ENCODE peak calls at places on chromosomes 12 and 14, in nine cellular contexts. A is ascending aorta, S is ovary, F is heart right ventricle, D is bronchial epithelial cell, X is A549, B is IMR-90, U is cardiac muscle cell, E is psoas muscle. G is an unnamed sample.

GRCh38 chr12:13093191-13093849 is 10.1 kb downstream of the GSG1 start:
- DNase-seq in A (no peak), S (no peak), F (no peak), D (no peak), X (no peak), B (peak), U (no peak), E (no peak), G (no peak)

GRCh38 chr14:62168564-62169155 is 406.4 kb downstream of the SNAPC1 start:
- DNase-seq in A (no peak), S (no peak), F (no peak), D (no peak), X (no peak), B (no peak), U (no peak), E (no peak), G (peak)

GRCh38 chr14:57845802-57846531 is 19.9 kb downstream of the SLC35F4 start:
- DNase-seq in A (no peak), S (no peak), F (peak), D (no peak), X (no peak), B (no peak), U (no peak), E (no peak), G (peak)

GRCh38 chr12:96210376-96211055 is 16.3 kb downstream of the ELK3 start:
- DNase-seq in A (peak), S (no peak), F (no peak), D (no peak), X (no peak), B (no peak), U (no peak), E (no peak), G (peak)

GRCh38 chr12:100077367-100077766 is 65.3 kb downstream of the BLTP3B start:
- DNase-seq in A (no peak), S (no peak), F (no peak), D (no peak), X (peak), B (no peak), U (no peak), E (no peak), G (peak)

GRCh38 chr14:39617537-39617936 is 185.3 kb upstream of the FBXO33 start:
- DNase-seq in A (no peak), S (no peak), F (no peak), D (no peak), X (no peak), B (no peak), U (no peak), E (no peak), G (no peak)

GRCh38 chr12:88419794-88420193 is 160.5 kb downstream of the KITLG start:
- DNase-seq in A (no peak), S (no peak), F (no peak), D (no peak), X (no peak), B (peak), U (no peak), E (no peak), G (peak)

GRCh38 chr14:90538716-90539495 is 142.1 kb downstream of the CALM1 start:
- DNase-seq in A (no peak), S (no peak), F (no peak), D (no peak), X (no peak), B (no peak), U (no peak), E (no peak), G (no peak)

GRCh38 chr12:116247377-116247776 is 30.1 kb downstream of the MED13L start:
- DNase-seq in A (no peak), S (no peak), F (no peak), D (no peak), X (no peak), B (peak), U (peak), E (no peak), G (peak)

GRCh38 chr12:9118161-9118560 is 2.4 kb upstream of the A2M start:
- DNase-seq in A (peak), S (no peak), F (no peak), D (peak), X (no peak), B (no peak), U (no peak), E (no peak), G (no peak)

GRCh38 chr12:78004451-78005093 is 173.9 kb downstream of the NAV3 start:
- DNase-seq in A (no peak), S (no peak), F (no peak), D (no peak), X (no peak), B (no peak), U (no peak), E (no peak), G (no peak)

GRCh38 chr14:105294142-105294597 is 6.6 kb downstream of the BRF1 start:
- DNase-seq in A (no peak), S (no peak), F (peak), D (no peak), X (no peak), B (peak), U (no peak), E (peak), G (peak)

GRCh38 chr12:53451661-53452158 is at the start of gene PCBP2:
- DNase-seq in A (peak), S (peak), F (peak), D (peak), X (peak), B (peak), U (peak), E (peak), G (peak)

GRCh38 chr12:63967781-63968180 is 123.3 kb downstream of the SRGAP1 start:
- DNase-seq in A (no peak), S (no peak), F (no peak), D (peak), X (no peak), B (peak), U (no peak), E (no peak), G (no peak)

GRCh38 chr12:12432373-12432772 is 75.5 kb downstream of the BORCS5 start:
- DNase-seq in A (no peak), S (no peak), F (no peak), D (peak), X (peak), B (peak), U (no peak), E (no peak), G (peak)

GRCh38 chr12:49959570-49960473 is 1.9 kb upstream of the AQP5 start:
- DNase-seq in A (no peak), S (no peak), F (no peak), D (peak), X (peak), B (no peak), U (peak), E (no peak), G (no peak)

GRCh38 chr14:56608682-56609081 is 29.1 kb downstream of the TMEM260 start:
- DNase-seq in A (no peak), S (no peak), F (no peak), D (peak), X (peak), B (peak), U (no peak), E (no peak), G (no peak)

GRCh38 chr12:4379410-4379809 is at the start of gene FGF23:
- DNase-seq in A (no peak), S (no peak), F (peak), D (no peak), X (no peak), B (peak), U (peak), E (no peak), G (peak)

GRCh38 chr12:107593713-107594381 is 91.8 kb upstream of the PWP1 start:
- DNase-seq in A (no peak), S (no peak), F (no peak), D (no peak), X (peak), B (no peak), U (no peak), E (no peak), G (no peak)

GRCh38 chr12:90514325-90514724 is 440.7 kb downstream of the CCER1 start:
- DNase-seq in A (no peak), S (no peak), F (peak), D (no peak), X (no peak), B (peak), U (no peak), E (no peak), G (peak)

GRCh38 chr12:123667771-123668170 is 3.1 kb upstream of the TCTN2 start:
- DNase-seq in A (no peak), S (no peak), F (no peak), D (peak), X (no peak), B (no peak), U (no peak), E (no peak), G (no peak)

GRCh38 chr12:18564306-18564705 is 173.5 kb downstream of the PLCZ1 start:
- DNase-seq in A (no peak), S (no peak), F (no peak), D (no peak), X (no peak), B (no peak), U (no peak), E (no peak), G (no peak)

GRCh38 chr12:77685112-77685511 is 145.6 kb upstream of the NAV3 start:
- DNase-seq in A (peak), S (peak), F (peak), D (peak), X (peak), B (peak), U (peak), E (peak), G (peak)

GRCh38 chr14:36944307-36945010 is 227.9 kb downstream of the SLC25A21 start:
- DNase-seq in A (no peak), S (no peak), F (no peak), D (peak), X (peak), B (peak), U (no peak), E (no peak), G (peak)

GRCh38 chr12:71972441-71973074 is 33.9 kb downstream of the TPH2 start:
- DNase-seq in A (no peak), S (no peak), F (no peak), D (no peak), X (no peak), B (no peak), U (no peak), E (no peak), G (no peak)

GRCh38 chr14:77276959-77277358 is 6.0 kb upstream of the NGB start:
- DNase-seq in A (no peak), S (no peak), F (no peak), D (no peak), X (no peak), B (no peak), U (no peak), E (no peak), G (no peak)
- TF ChIP-seq CTCF in A (no peak), S (no peak), F (no peak), D (no peak), X (no peak), B (no peak), U (no peak), E (no peak), G (no peak)

GRCh38 chr12:2052861-2053674 is at the start of gene CACNA1C:
- DNase-seq in A (peak), S (peak), F (peak), D (no peak), X (peak), B (peak), U (peak), E (peak), G (peak)

GRCh38 chr12:2054091-2055018 is 1.6 kb downstream of the CACNA1C start:
- DNase-seq in A (no peak), S (no peak), F (no peak), D (no peak), X (no peak), B (no peak), U (peak), E (no peak), G (no peak)

GRCh38 chr12:2049604-2050540 is 2.9 kb upstream of the CACNA1C start:
- DNase-seq in A (no peak), S (no peak), F (no peak), D (no peak), X (no peak), B (peak), U (no peak), E (no peak), G (no peak)

GRCh38 chr12:2053675-2054070 is 886 bp downstream of the CACNA1C start:
- DNase-seq in A (peak), S (peak), F (peak), D (no peak), X (no peak), B (no peak), U (peak), E (peak), G (peak)

DNA sequence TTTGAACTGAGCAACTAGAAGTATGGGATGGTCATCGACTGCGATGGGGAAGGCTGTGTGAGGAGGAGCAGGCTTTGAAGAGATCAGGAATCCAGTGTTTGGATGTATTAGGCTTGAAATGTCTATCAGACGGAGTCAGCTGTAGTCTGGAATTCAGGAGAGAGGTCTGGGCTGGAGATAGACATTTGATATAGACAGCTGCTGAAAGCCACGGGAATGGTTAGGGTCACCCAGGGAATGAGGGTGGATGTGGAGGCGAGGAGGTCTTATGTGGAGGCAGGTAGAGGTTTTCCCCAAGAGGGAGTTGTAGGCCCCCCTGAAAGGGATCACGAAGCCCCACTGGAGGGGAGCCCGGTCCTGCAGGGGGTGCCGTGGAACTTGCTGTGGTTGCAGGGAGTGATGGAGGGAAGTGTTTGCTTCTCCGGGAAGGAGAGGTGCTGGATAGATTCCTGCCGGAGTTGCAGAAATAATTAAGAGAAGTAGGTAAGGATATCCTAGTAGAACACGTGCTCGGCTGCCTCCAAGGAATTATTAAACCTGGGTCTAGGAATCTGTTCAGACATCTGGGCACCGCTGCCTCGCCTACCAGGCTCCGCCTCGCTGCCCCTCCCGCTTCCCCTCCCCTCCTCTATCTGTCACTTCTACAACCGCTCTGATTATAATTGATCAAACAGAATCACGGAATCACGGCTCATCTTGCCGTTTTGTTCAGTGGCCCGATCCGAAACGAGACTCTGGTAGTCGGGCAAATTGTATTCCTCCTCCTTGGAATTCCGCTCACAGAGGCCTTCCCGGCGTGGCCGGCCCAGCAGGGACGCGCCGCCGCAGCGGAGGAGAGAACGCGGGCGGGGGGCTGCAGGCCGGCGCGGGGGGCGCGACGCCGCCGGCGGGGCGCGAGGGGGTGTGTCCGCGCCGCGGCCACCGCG is 824 bp upstream of the CACNA1C start:
- DNase-seq in A (no peak), S (no peak), F (no peak), D (no peak), X (no peak), B (no peak), U (peak), E (no peak), G (peak)
- H3K4me3 ChIP-seq in A (peak), S (peak), F (peak), D (no peak), X (peak), B (peak), U (peak), E (peak), G (peak)

GRCh38 chr14:54715244-54715643 is 148.3 kb downstream of the SAMD4A start:
- DNase-seq in A (no peak), S (no peak), F (no peak), D (peak), X (no peak), B (peak), U (no peak), E (no peak), G (peak)
- TF ChIP-seq CTCF in A (no peak), S (no peak), F (peak), D (no peak), X (peak), B (peak), U (peak), E (no peak), G (peak)

GRCh38 chr12:67068204-67068731 is 200.9 kb upstream of the CAND1 start:
- DNase-seq in A (no peak), S (no peak), F (no peak), D (no peak), X (peak), B (no peak), U (peak), E (no peak), G (no peak)

GRCh38 chr12:67069451-67070306 is 199.5 kb upstream of the CAND1 start:
- DNase-seq in A (no peak), S (no peak), F (no peak), D (peak), X (peak), B (no peak), U (peak), E (peak), G (no peak)

GRCh38 chr12:67070307-67070600 is 198.9 kb upstream of the CAND1 start:
- DNase-seq in A (no peak), S (no peak), F (no peak), D (no peak), X (no peak), B (no peak), U (no peak), E (no peak), G (peak)

GRCh38 chr12:67068773-67069450 is 200.2 kb upstream of the CAND1 start:
- DNase-seq in A (no peak), S (peak), F (no peak), D (peak), X (peak), B (peak), U (peak), E (peak), G (peak)

DNA sequence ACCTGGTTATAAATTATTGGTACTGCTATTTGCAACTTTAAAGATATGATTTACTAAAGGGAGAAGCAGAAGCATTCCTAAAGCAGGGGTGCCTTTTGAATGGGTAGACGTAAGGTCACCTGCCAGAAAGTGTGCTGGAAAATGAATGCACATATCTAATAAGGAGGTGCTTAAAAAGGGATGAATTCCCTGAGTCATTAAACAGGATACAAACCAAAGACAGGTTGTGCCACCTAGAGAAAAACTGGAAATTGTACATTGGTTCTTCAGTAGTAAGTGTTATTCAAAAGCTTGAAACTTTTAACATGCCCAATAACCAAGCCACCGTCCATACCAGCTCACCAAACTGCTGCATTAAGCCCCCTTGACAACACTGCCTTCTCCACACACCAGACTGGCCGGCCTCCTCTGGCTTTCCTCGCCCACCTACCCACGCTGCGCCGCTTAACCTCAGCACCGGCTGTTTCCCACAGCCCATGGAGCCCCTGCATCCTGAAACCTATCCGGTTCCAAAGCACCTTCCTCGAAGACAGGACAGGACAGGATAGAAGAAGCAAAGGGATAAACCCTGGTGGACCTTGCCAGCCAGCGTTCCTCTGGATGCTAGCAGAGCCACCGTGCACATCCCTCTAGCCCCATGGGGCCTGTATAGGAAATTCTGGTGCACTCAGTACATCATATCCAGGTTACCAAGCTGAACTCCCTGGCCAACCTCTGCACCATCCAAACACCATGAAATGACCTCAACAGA is 201.5 kb upstream of the CAND1 start:
- DNase-seq in A (no peak), S (no peak), F (no peak), D (peak), X (peak), B (no peak), U (no peak), E (no peak), G (no peak)
- H3K4me3 ChIP-seq in A (peak), S (no peak), F (no peak), D (peak), X (peak), B (no peak), U (peak), E (no peak), G (peak)

GRCh38 chr12:31246470-31246850 is 79.5 kb downstream of the SINHCAF start:
- DNase-seq in A (no peak), S (no peak), F (no peak), D (peak), X (no peak), B (no peak), U (no peak), E (no peak), G (no peak)

GRCh38 chr12:31250179-31250578 is 75.8 kb downstream of the SINHCAF start:
- DNase-seq in A (no peak), S (no peak), F (no peak), D (no peak), X (no peak), B (no peak), U (no peak), E (no peak), G (no peak)

GRCh38 chr12:31248815-31249214 is 77.1 kb downstream of the SINHCAF start:
- DNase-seq in A (no peak), S (no peak), F (no peak), D (no peak), X (no peak), B (no peak), U (no peak), E (no peak), G (no peak)

DNA sequence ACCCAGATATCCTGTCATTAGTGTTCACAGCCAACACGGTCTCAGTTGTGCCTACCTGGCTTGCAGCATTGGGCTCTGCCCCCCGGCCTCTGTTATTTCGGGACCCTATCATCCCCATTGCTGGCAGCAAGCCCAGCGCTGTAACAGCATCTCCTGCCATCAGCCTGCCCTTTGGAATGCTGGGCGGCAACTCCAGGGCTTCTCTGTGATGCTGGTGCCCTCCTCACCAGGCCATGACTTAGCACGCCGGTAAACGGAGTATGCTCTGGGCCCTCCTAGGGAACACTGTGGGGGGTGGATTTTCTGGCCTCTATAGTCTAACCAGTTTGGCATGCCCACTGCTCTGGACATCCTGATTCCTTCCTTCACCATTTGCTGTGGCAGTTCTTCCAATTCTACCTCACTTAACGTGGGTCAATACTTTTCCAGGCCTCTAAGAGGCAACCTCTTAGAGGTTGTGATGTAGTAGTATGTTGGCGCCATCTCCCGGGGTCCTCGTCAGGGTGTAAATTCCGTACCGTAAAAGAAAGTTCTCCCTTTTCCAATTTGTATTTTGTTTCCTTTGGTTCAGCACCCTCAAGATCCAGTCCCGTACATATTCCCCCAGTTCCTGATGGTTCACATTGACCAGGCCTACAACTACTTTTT is 80.0 kb downstream of the SINHCAF start:
- DNase-seq in A (no peak), S (no peak), F (no peak), D (no peak), X (peak), B (no peak), U (peak), E (no peak), G (no peak)
- TF ChIP-seq CTCF in A (no peak), S (no peak), F (no peak), D (peak), X (no peak), B (peak), U (peak), E (no peak), G (no peak)

G was measured in foreskin fibroblast.